ENCODE peak calls at places on chromosomes 3 and 15, in ten cellular contexts. F, A, H, J, D, B, L, R, C and Q are unnamed samples.

GRCh38 chr3:50567011-50567385 is 549 bp downstream of the C3orf18 start:
- DNase-seq in J (no peak), A (no peak), H (no peak), D (no peak), F (no peak), R (no peak), L (no peak), C (no peak), B (no peak), Q (no peak)

GRCh38 chr3:40581166-40581565 is 56.4 kb downstream of the ZNF621 start:
- DNase-seq in L (no peak), D (no peak), C (no peak), J (no peak), A (no peak), F (no peak), H (no peak), R (no peak), B (no peak), Q (no peak)

GRCh38 chr15:69854521-69855171 is 243.1 kb downstream of the TLE3 start:
- DNase-seq in J (no peak), H (no peak), D (no peak), L (no peak), R (no peak), B (no peak), F (no peak), C (peak; percentile 82), A (no peak), Q (no peak)

GRCh38 chr15:63381301-63382192 is at the start of gene CA12:
- DNase-seq in H (peak; percentile 68), R (peak; percentile 2), L (peak; percentile 28), A (no peak), D (peak; percentile 38), J (no peak), F (no peak), C (peak; percentile 56), B (no peak), Q (no peak)

GRCh38 chr3:36928220-36928619 is 16.6 kb downstream of the TRANK1 start:
- DNase-seq in D (no peak), B (no peak), L (no peak), A (no peak), C (no peak), F (no peak), R (no peak), H (no peak), J (no peak), Q (no peak)

GRCh38 chr3:149998946-149999345 is 28.3 kb upstream of the PFN2 start:
- DNase-seq in A (no peak), L (no peak), J (no peak), R (no peak), B (no peak), F (no peak), D (no peak), H (no peak), C (no peak), Q (no peak)

GRCh38 chr3:127674099-127674792 is 1.5 kb downstream of the ABTB1 start:
- DNase-seq in J (no peak), A (no peak), C (no peak), D (no peak), R (no peak), F (no peak), H (no peak), L (no peak), B (no peak), Q (no peak)

GRCh38 chr3:31485206-31485605 is 47.5 kb upstream of the STT3B start:
- DNase-seq in H (no peak), R (no peak), A (no peak), B (no peak), L (no peak), D (no peak), F (no peak), J (no peak), C (no peak), Q (no peak)

GRCh38 chr3:143060906-143061305 is 58.7 kb upstream of the CHST2 start:
- DNase-seq in A (no peak), B (no peak), J (no peak), C (no peak), H (no peak), D (no peak), R (no peak), L (no peak), F (no peak), Q (no peak)

GRCh38 chr15:68383161-68384074 is 48.5 kb downstream of the ITGA11 start:
- DNase-seq in A (peak; percentile 25), L (peak; percentile 30), R (no peak), C (peak; percentile 62), H (peak; percentile 71), J (no peak), D (peak; percentile 23), F (no peak), B (no peak), Q (no peak)

GRCh38 chr3:66000506-66000905 is 38.2 kb downstream of the MAGI1 start:
- DNase-seq in J (no peak), H (no peak), A (no peak), R (no peak), C (no peak), F (no peak), L (no peak), D (no peak), B (no peak), Q (no peak)

GRCh38 chr3:134900482-134900881 is 105.4 kb downstream of the EPHB1 start:
- DNase-seq in C (no peak), L (no peak), J (no peak), H (no peak), D (no peak), F (no peak), B (no peak), R (no peak), A (no peak), Q (no peak)

GRCh38 chr3:23553353-23553752 is 252.4 kb upstream of the UBE2E1 start:
- DNase-seq in A (no peak), H (no peak), B (no peak), F (no peak), D (no peak), L (no peak), C (no peak), J (no peak), R (no peak), Q (no peak)

GRCh38 chr3:178982138-178982537 is 89.5 kb downstream of the ZMAT3 start:
- DNase-seq in B (no peak), A (no peak), F (no peak), D (no peak), H (no peak), J (no peak), L (no peak), R (no peak), C (no peak), Q (no peak)

GRCh38 chr15:57436166-57436565 is 59.9 kb downstream of the CGNL1 start:
- DNase-seq in B (no peak), H (no peak), R (no peak), C (no peak), D (no peak), A (no peak), F (no peak), L (no peak), J (no peak), Q (no peak)

GRCh38 chr3:143267984-143268383 is 148.4 kb downstream of the CHST2 start:
- DNase-seq in B (no peak), A (no peak), F (no peak), R (no peak), C (peak; percentile 27), D (no peak), H (no peak), L (no peak), J (no peak), Q (no peak)

GRCh38 chr3:50242778-50243551 is 7.0 kb downstream of the GNAI2 start:
- DNase-seq in B (no peak), F (no peak), A (peak; percentile 32), J (no peak), R (peak; percentile 63), L (no peak), H (no peak), C (peak; percentile 75), D (no peak), Q (no peak)

GRCh38 chr3:114872588-114872987 is 274.5 kb downstream of the ZBTB20 start:
- DNase-seq in A (no peak), D (no peak), R (no peak), L (no peak), B (no peak), J (no peak), H (no peak), C (no peak), F (no peak), Q (no peak)

GRCh38 chr15:93152951-93153350 is 63.9 kb upstream of the RGMA start:
- DNase-seq in F (no peak), D (no peak), C (no peak), A (no peak), L (no peak), R (no peak), B (no peak), J (no peak), H (no peak), Q (no peak)

GRCh38 chr15:34708422-34708821 is 46.4 kb downstream of the GJD2 start:
- DNase-seq in H (peak; percentile 47), F (no peak), D (peak; percentile 55), A (no peak), B (no peak), J (no peak), C (peak; percentile 54), R (no peak), L (no peak), Q (no peak)

GRCh38 chr3:188904670-188905069 is 267.1 kb upstream of the TPRG1 start:
- DNase-seq in C (peak; percentile 58), L (no peak), H (no peak), D (no peak), R (no peak), A (no peak), J (no peak), F (no peak), B (no peak), Q (no peak)

GRCh38 chr3:93969443-93969842 is 4.3 kb downstream of the PROS1 start:
- DNase-seq in C (peak; percentile 63), L (no peak), A (no peak), F (no peak), D (no peak), J (no peak), B (no peak), R (no peak), H (no peak), Q (no peak)

GRCh38 chr15:33808720-33809119 is 159.6 kb upstream of the CHRM5 start:
- DNase-seq in A (no peak), B (no peak), H (no peak), D (no peak), C (no peak), R (no peak), J (no peak), F (no peak), L (no peak), Q (no peak)

GRCh38 chr3:102662223-102662622 is 227.4 kb downstream of the ZPLD1 start:
- DNase-seq in B (no peak), J (no peak), H (no peak), R (no peak), L (no peak), F (no peak), D (no peak), C (no peak), A (no peak), Q (no peak)

GRCh38 chr3:135966349-135966695 is 794 bp downstream of the PPP2R3A start:
- DNase-seq in R (no peak), J (no peak), C (no peak), L (peak; percentile 36), F (no peak), H (no peak), B (no peak), D (no peak), A (peak; percentile 9), Q (no peak)

GRCh38 chr3:148230473-148230872 is 467.2 kb upstream of the AGTR1 start:
- DNase-seq in J (no peak), L (no peak), D (no peak), H (no peak), R (no peak), B (no peak), A (no peak), C (no peak), F (no peak), Q (no peak)

GRCh38 chr15:77091072-77091471 is 20.2 kb upstream of the TSPAN3 start:
- DNase-seq in F (no peak), D (no peak), B (no peak), L (no peak), J (no peak), R (no peak), C (no peak), H (no peak), A (no peak), Q (no peak)